ENCODE peak calls at places on chromosomes 7 and 10, in five cellular contexts. M is cardiac muscle cell, R is ascending aorta, Y is WERI-Rb-1, Z is upper lobe of right lung. O is an unnamed sample.

GRCh38 chr7:26440253-26440992 is 148.8 kb downstream of the SNX10 start:
- DNase-seq in R (no peak), Y (peak; percentile 22), Z (no peak), M (no peak), O (no peak)

GRCh38 chr7:154769527-154769926 is 233.4 kb downstream of the PAXIP1 start:
- DNase-seq in R (no peak), Z (no peak), Y (no peak), M (no peak), O (no peak)

GRCh38 chr10:79022565-79023488 is 45.9 kb upstream of the ZMIZ1 start:
- DNase-seq in R (peak; percentile 49), Z (peak; percentile 59), Y (no peak), M (peak; percentile 29), O (peak; percentile 96)

GRCh38 chr10:14784459-14785055 is 9.9 kb upstream of the FAM107B start:
- DNase-seq in Y (no peak), Z (no peak), R (no peak), M (no peak), O (no peak)

GRCh38 chr10:55370021-55370420 is 569.0 kb upstream of the PCDH15 start:
- DNase-seq in R (no peak), Z (no peak), M (no peak), Y (no peak), O (no peak)

GRCh38 chr7:98284335-98285036 is 3.0 kb downstream of the BRI3 start:
- DNase-seq in R (peak; percentile 93), Y (no peak), M (no peak), Z (peak; percentile 93), O (peak; percentile 58)

GRCh38 chr10:33897255-33897893 is 562.9 kb upstream of the NRP1 start:
- DNase-seq in R (no peak), M (no peak), Y (no peak), Z (no peak), O (no peak)

GRCh38 chr10:103855852-103856496 is 598 bp upstream of the SH3PXD2A start:
- DNase-seq in Z (no peak), Y (no peak), M (no peak), R (no peak), O (no peak)

GRCh38 chr7:6588566-6588965 is 1.3 kb upstream of the INTS15 start:
- DNase-seq in Y (no peak), M (no peak), R (no peak), Z (no peak), O (no peak)

GRCh38 chr7:131957338-131958025 is 401.1 kb upstream of the PODXL start:
- DNase-seq in Z (no peak), Y (no peak), M (no peak), R (no peak), O (no peak)

GRCh38 chr7:44530990-44531389 is 10.1 kb downstream of the NPC1L1 start:
- DNase-seq in M (no peak), Z (no peak), Y (no peak), R (no peak), O (peak; percentile 38)

GRCh38 chr10:88244781-88245350 is 338.3 kb downstream of the RNLS start:
- DNase-seq in Y (no peak), M (no peak), Z (no peak), R (no peak), O (no peak)

GRCh38 chr7:157272351-157273207 is 64.2 kb upstream of the DNAJB6 start:
- DNase-seq in Z (peak; percentile 58), M (no peak), Y (no peak), R (peak; percentile 63), O (peak; percentile 62)

GRCh38 chr10:127694580-127695193 is 42.3 kb upstream of the FOXI2 start:
- DNase-seq in R (no peak), Y (peak; percentile 81), M (peak; percentile 44), Z (peak; percentile 84), O (peak; percentile 66)

GRCh38 chr7:83876593-83876992 is 227.7 kb upstream of the SEMA3E start:
- DNase-seq in Y (no peak), R (no peak), M (no peak), Z (no peak), O (no peak)

GRCh38 chr7:101823596-101823995 is 6.2 kb downstream of the CUX1 start:
- DNase-seq in Y (no peak), Z (no peak), M (no peak), R (no peak), O (no peak)
- H3K4me3 ChIP-seq in Y (no peak overlapping the region), Z (no peak overlapping the region), M (no peak overlapping the region), R (peak overlapping the region; percentile 31), O (no peak overlapping the region)

GRCh38 chr7:1538544-1539345 is 8.2 kb downstream of the MAFK start:
- DNase-seq in Z (no peak), Y (no peak), M (no peak), R (no peak), O (no peak)
- H3K36me3 ChIP-seq in Z (peaks cover 43% of the 10 kb centered on the region), Y (peaks cover 33% of the 10 kb centered on the region), M (no peaks in the 10 kb centered on the region), R (peaks cover 49% of the 10 kb centered on the region), O (no peaks in the 10 kb centered on the region)

GRCh38 chr10:3935933-3936359 is 150.9 kb upstream of the KLF6 start:
- DNase-seq in R (peak; percentile 84), Y (no peak), M (no peak), Z (no peak), O (no peak)
- H3K4me3 ChIP-seq in R (peak overlapping the region; percentile 49), Y (no peak overlapping the region), M (no peak overlapping the region), Z (peak overlapping the region; percentile 14), O (no peak overlapping the region)

DNA sequence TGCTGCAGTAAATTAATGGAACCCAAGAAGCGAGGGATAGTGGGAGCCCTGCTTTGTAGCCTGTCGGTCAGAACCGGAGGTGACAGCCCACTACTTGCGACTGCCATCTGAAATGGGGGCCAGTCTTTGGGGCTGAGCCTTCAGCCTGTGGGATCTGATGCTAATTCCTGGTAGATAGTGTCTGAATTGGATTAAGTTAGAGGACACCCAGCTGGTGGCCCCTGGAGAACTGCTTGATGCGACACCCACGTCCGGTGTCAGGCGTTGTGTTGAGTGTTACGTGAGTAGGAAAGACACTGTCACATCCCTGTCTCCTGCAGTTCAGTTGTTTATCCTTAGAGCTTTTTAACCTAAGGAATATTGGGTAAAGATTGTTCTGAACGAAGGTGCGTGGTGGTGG is 5.0 kb downstream of the EIF3B start:
- DNase-seq in Y (peak; percentile 51), R (no peak), M (no peak), Z (no peak), O (no peak)
- H3K36me3 ChIP-seq in Y (peaks cover 87% of the 10 kb centered on the region), R (peaks cover 37% of the 10 kb centered on the region), M (peaks cover 40% of the 10 kb centered on the region), Z (peaks cover 64% of the 10 kb centered on the region), O (peaks cover 37% of the 10 kb centered on the region)

GRCh38 chr7:99976626-99977025 is 795 bp upstream of the AZGP1 start:
- DNase-seq in M (no peak), R (no peak), Y (no peak), Z (peak; percentile 54), O (no peak)
- H3K4me3 ChIP-seq in M (no peak overlapping the region), R (no peak overlapping the region), Y (no peak overlapping the region), Z (no peak overlapping the region), O (no peak overlapping the region)

GRCh38 chr7:101826081-101826835 is 8.8 kb downstream of the CUX1 start:
- DNase-seq in R (peak; percentile 54), Z (peak; percentile 34), Y (no peak), M (no peak), O (no peak)
- H3K36me3 ChIP-seq in R (no peaks in the 10 kb centered on the region), Z (no peaks in the 10 kb centered on the region), Y (no peaks in the 10 kb centered on the region), M (no peaks in the 10 kb centered on the region), O (peaks cover 2% of the 10 kb centered on the region)